ENCODE peak calls at places on chromosomes 1 and 21, in eight cellular contexts. I is prostate gland, R is body of pancreas, N is psoas muscle, C is PC-9, M is astrocyte of the spinal cord, W is astrocyte of the cerebellum, T is Panc1. D is an unnamed sample.

GRCh38 chr1:110548381-110548780 is 29.4 kb upstream of the KCNA10 start:
- DNase-seq in W (no peak), N (no peak), I (no peak), C (peak), M (no peak), R (peak), T (peak), D (no peak)

GRCh38 chr1:47216278-47217059 is 15.6 kb downstream of the TAL1 start:
- DNase-seq in I (no peak), R (no peak), M (no peak), T (no peak), N (no peak), C (no peak), W (no peak), D (no peak)

GRCh38 chr21:27787046-27787445 is 820.2 kb upstream of the ADAMTS5 start:
- DNase-seq in M (no peak), W (no peak), I (no peak), T (no peak), C (no peak), N (no peak), R (no peak), D (no peak)

GRCh38 chr1:78145105-78145580 is 99.4 kb downstream of the GIPC2 start:
- DNase-seq in N (peak), C (peak), M (peak), R (peak), W (peak), T (peak), I (peak), D (peak)

GRCh38 chr1:228095938-228096337 is 7.2 kb downstream of the C1orf35 start:
- DNase-seq in R (no peak), I (no peak), M (no peak), W (no peak), T (no peak), C (no peak), N (peak), D (no peak)

GRCh38 chr1:192516776-192517297 is 58.7 kb upstream of the RGS1 start:
- DNase-seq in W (no peak), I (no peak), T (no peak), R (peak), C (no peak), M (no peak), N (no peak), D (peak)

GRCh38 chr1:61641171-61641570 is 83.8 kb downstream of the TM2D1 start:
- DNase-seq in I (no peak), N (no peak), W (no peak), M (no peak), C (no peak), R (peak), T (no peak), D (no peak)

GRCh38 chr1:27968692-27969091 is 8.9 kb downstream of the XKR8 start:
- DNase-seq in C (peak), N (no peak), T (peak), R (peak), M (peak), W (peak), I (peak), D (peak)

GRCh38 chr1:193404236-193404635 is 217.8 kb upstream of the B3GALT2 start:
- DNase-seq in C (no peak), I (no peak), M (no peak), N (no peak), R (no peak), W (no peak), T (no peak), D (no peak)

GRCh38 chr21:43767980-43768867 is 7.9 kb downstream of the CSTB start:
- DNase-seq in N (peak), C (peak), W (no peak), I (no peak), T (no peak), M (peak), R (peak), D (peak)

GRCh38 chr21:46362946-46363345 is 39.0 kb downstream of the PCNT start:
- DNase-seq in R (no peak), M (no peak), N (peak), T (no peak), I (no peak), C (no peak), W (no peak), D (no peak)

GRCh38 chr1:88462481-88463261 is 221.4 kb upstream of the PKN2 start:
- DNase-seq in T (no peak), W (no peak), I (no peak), C (peak), N (no peak), R (no peak), M (peak), D (peak)

GRCh38 chr1:27416387-27417111 is 24.1 kb downstream of the GPR3 start:
- DNase-seq in C (peak), R (peak), T (no peak), N (no peak), W (no peak), M (peak), I (no peak), D (peak)

GRCh38 chr1:93585059-93585966 is 96.3 kb downstream of the BCAR3 start:
- DNase-seq in C (peak), N (peak), W (no peak), T (no peak), R (peak), I (peak), M (peak), D (no peak)

GRCh38 chr21:34065015-34065414 is 8.4 kb upstream of the MRPS6 start:
- DNase-seq in M (no peak), T (no peak), W (no peak), R (no peak), N (no peak), I (no peak), C (no peak), D (peak)

GRCh38 chr21:18722193-18722592 is 318.6 kb upstream of the TMPRSS15 start:
- DNase-seq in W (no peak), C (no peak), T (no peak), N (no peak), I (no peak), M (no peak), R (no peak), D (no peak)
- H3K4me3 ChIP-seq in W (no peak), C (no peak), T (no peak), N (no peak), I (no peak), M (no peak), R (no peak), D (no peak)

DNA sequence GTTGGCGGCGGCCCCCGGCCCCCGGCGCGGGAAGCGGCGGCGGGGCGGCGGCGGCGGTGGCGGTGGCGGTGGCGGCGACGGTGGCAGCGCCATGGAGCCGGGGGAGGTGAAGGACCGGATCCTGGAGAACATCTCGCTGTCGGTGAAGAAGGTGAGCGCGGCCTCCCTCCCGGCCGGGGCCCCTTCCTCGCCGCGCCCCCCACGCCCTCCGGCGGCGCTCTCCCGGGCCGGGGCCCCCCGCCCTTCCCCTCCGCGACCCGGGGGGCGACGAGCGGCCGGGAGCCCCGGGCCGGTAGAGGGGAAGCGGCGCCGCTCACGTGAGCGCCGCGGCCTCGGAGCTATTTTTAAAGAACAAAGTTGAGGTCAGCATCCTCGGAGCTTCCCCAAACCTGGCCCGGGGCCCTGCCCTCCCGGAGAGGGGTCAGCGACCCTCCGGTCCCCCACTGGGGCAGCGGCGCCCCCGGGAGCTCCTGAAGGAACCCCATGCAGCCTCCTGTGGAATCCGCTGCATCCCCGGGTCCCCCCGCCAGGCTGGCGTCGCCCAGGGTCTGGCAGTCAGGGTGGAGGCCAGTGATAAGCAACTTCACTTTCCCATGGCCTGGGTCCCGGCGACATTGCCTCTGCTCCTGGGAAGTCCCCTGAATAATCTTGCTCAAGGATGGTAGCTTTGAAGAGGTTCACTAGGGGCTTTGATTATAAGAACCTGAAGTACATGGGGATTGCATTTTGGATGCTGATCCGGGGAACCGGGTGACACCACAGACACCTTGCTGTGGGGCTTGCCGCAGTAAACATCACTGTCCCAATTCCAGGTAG is 556 bp downstream of the PLEKHM2 start:
- DNase-seq in R (peak), T (no peak), I (no peak), C (no peak), M (no peak), N (peak), W (no peak), D (peak)
- TF ChIP-seq CTCF in R (no peak), T (no peak), I (no peak), C (no peak), M (no peak), N (no peak), W (peak), D (peak)

DNA sequence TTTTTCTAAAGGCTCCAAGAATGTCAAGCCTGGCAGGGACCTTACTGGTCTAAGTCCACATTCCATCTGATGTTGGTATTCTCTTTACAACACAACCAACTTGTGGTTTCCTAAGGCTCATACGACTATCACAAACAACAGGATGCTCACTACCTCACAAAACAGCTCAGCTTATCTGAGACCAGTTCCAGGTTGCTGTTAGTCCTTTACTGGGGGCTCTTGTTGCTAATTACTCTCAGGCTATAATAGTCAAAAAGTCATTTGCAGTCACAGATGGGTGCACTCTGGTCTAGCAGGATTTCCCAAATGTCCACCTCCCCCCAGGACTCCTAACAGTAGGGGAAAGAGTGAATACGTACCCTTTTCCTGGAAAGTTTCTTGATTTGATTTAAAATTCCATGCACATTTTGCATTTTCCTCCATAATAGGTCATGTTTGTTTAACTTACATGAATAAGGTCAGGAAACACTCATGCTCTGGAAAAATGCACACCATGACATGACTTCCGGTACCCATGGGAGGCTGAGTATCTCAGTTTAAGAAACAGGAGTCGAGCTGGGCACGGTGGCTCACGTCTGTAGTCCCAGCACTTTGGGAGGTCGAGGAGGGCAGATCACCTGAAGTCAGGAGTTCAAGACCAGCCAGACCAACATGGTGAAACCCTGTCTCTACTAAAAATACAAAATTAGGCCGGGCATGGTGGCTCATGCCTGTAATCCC is 16.0 kb downstream of the LCK start:
- DNase-seq in I (no peak), M (peak), N (no peak), T (no peak), R (no peak), W (no peak), C (no peak), D (peak)
- H3K4me3 ChIP-seq in I (no peak), M (no peak), N (no peak), T (no peak), R (no peak), W (no peak), C (no peak), D (no peak)

GRCh38 chr1:6358144-6358624 is 35.4 kb downstream of the ACOT7 start:
- DNase-seq in W (no peak), R (no peak), C (peak), I (no peak), T (no peak), M (no peak), N (no peak), D (peak)

GRCh38 chr1:6359568-6360496 is 33.7 kb downstream of the ACOT7 start:
- DNase-seq in I (peak), T (no peak), R (peak), M (peak), N (no peak), C (peak), W (no peak), D (peak)

GRCh38 chr1:6355621-6356020 is 37.9 kb downstream of the ACOT7 start:
- DNase-seq in W (no peak), N (no peak), C (no peak), T (no peak), M (no peak), R (no peak), I (no peak), D (no peak)

GRCh38 chr1:6358757-6359567 is 34.6 kb downstream of the ACOT7 start:
- DNase-seq in M (peak), T (no peak), C (peak), W (peak), R (peak), N (no peak), I (no peak), D (peak)

DNA sequence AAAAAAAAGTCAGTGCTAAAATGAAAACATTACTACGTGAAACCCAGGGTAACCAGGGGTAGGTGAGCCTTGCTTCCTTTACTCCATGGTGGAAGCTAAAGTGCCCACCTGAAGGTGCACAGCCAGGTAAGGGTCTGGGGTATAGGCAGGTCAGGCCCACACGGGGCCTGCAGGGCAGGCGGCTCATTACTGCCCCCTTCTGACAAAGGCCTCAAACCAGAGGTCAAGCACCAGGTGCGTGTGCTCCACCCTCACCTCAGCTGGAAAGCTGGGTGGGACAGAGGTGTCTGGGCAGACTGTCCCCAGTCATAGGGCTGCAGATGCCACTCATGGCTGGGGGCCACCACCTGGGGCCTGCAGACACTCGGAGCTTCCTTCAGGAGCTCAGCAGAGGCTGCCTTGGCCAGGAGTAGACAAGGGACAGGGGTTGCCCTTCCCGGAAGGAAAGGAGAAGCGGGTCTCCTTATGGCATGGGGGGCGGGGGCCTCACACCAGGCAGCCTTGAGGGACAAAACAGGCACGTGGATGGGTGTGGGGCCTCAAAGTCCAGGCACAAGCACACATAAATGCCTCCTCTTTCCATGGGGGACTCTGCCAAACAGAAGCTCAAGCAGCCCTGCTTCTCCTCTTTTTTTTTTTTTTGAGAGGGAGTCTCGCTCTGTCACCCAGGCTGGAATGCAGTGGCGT is 36.2 kb downstream of the ACOT7 start:
- DNase-seq in C (no peak), R (no peak), W (no peak), N (no peak), I (no peak), M (no peak), T (no peak), D (no peak)
- TF ChIP-seq CTCF in C (no peak), R (no peak), W (no peak), N (no peak), I (no peak), M (peak), T (peak), D (peak)

GRCh38 chr1:59714966-59715365 is 99.8 kb upstream of the HOOK1 start:
- DNase-seq in M (no peak), T (no peak), W (no peak), C (no peak), I (no peak), N (no peak), R (no peak), D (no peak)
- H3K4me3 ChIP-seq in M (no peak), T (no peak), W (no peak), C (no peak), I (no peak), N (no peak), R (no peak), D (no peak)

GRCh38 chr1:154420172-154420571 is 15.0 kb downstream of the IL6R start:
- DNase-seq in T (peak), C (peak), R (peak), N (peak), M (peak), W (peak), I (peak), D (peak)

GRCh38 chr1:154422521-154422920 is 17.4 kb downstream of the IL6R start:
- DNase-seq in N (peak), M (no peak), R (no peak), C (no peak), T (no peak), I (no peak), W (no peak), D (no peak)

GRCh38 chr1:154419620-154420020 is 14.5 kb downstream of the IL6R start:
- DNase-seq in T (no peak), C (peak), M (peak), W (peak), R (peak), I (peak), N (peak), D (peak)

GRCh38 chr1:154418898-154419619 is 13.9 kb downstream of the IL6R start:
- DNase-seq in T (no peak), C (no peak), I (no peak), R (no peak), M (no peak), W (no peak), N (peak), D (no peak)

GRCh38 chr1:154420961-154421924 is 16.1 kb downstream of the IL6R start:
- DNase-seq in C (no peak), T (no peak), N (no peak), W (no peak), I (no peak), M (no peak), R (no peak), D (no peak)
- TF ChIP-seq CTCF in C (no peak), T (no peak), N (no peak), W (no peak), I (no peak), M (no peak), R (no peak), D (no peak)

GRCh38 chr1:204439976-204440375 is 28.4 kb upstream of the PPP1R15B start:
- DNase-seq in T (no peak), C (no peak), W (no peak), I (no peak), N (no peak), R (no peak), M (no peak), D (no peak)

GRCh38 chr1:204443871-204444581 is 32.4 kb upstream of the PPP1R15B start:
- DNase-seq in C (peak), N (no peak), R (no peak), W (no peak), I (no peak), T (no peak), M (no peak), D (peak)

GRCh38 chr1:204441558-204441957 is 29.9 kb upstream of the PPP1R15B start:
- DNase-seq in N (peak), R (no peak), T (no peak), M (no peak), I (no peak), C (no peak), W (no peak), D (no peak)

GRCh38 chr1:204443260-204443619 is 31.6 kb upstream of the PPP1R15B start:
- DNase-seq in R (peak), T (no peak), N (no peak), I (peak), W (no peak), M (no peak), C (peak), D (no peak)

GRCh38 chr1:204442376-204443259 is 31.0 kb upstream of the PPP1R15B start:
- DNase-seq in I (no peak), R (no peak), N (peak), C (no peak), T (no peak), W (no peak), M (no peak), D (peak)
- H3K4me3 ChIP-seq in I (no peak), R (no peak), N (no peak), C (peak), T (no peak), W (no peak), M (no peak), D (no peak)

GRCh38 chr1:118564961-118565360 is 379.9 kb upstream of the SPAG17 start:
- DNase-seq in T (no peak), N (no peak), C (no peak), W (no peak), R (no peak), I (no peak), M (no peak), D (no peak)

DNA sequence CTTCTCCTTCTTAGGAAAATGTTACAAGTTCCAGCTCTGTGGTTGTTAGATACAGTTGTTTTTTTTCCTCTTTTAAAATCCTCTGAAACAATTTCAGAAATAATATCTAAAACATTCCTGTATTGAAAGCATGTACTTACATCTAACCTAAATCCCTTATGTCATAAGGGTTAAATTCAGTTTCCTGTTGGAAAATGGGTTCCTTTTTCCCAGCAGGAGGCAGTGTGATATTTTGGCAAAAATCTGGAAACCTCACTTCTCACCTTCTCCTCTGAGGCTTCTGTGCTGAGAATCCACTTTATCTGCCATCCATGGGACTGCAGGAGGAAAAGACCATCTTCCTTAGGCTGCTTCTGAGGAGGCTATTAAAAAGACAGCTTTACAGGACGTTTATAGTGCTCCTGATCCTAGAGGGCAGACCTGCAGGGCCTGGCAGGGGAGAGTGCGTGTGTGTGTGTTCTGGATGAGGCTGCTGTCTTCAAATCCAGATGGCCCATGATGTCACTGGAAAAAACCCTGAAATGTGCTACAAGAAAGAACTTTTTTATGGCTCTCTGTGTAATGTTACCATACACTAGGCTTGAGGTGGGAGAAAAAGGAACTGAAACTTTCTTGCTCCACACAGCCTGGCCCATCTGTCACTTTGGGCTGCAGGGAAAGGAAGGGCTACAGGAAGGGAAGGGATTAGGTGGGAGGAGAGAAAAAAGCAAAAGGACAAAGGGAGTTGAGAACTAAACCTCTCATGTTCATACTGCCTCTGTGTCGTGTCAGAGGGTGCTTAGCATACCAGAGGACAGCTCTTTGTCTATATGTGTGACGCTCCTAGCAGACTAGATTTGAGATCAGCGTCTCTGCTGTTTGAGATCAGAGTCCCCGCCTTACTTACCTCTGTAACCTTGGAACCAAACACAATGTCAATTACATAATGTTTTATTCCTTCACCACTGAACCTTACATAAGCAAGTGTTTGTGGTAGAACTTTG is 379.2 kb upstream of the SPAG17 start:
- DNase-seq in W (no peak), T (no peak), C (no peak), R (no peak), M (no peak), N (no peak), I (no peak), D (no peak)
- TF ChIP-seq CTCF in W (no peak), T (no peak), C (no peak), R (no peak), M (no peak), N (no peak), I (no peak), D (no peak)